ENCODE peak calls at places on chromosomes 4 and X, in five cellular contexts. G is pancreas, W is SK-N-SH, I is HepG2, O is WERI-Rb-1. A is an unnamed sample.

GRCh38 chr4:39062094-39062493 is at the start of gene KLHL5:
- DNase-seq in G (no peak), W (peak), I (no peak), O (no peak), A (peak)

GRCh38 chr4:184094532-184095192 is 123.0 kb downstream of the ENPP6 start:
- DNase-seq in G (no peak), W (peak), I (no peak), O (peak), A (no peak)

GRCh38 chr4:8771258-8771590 is 100.4 kb downstream of the HMX1 start:
- DNase-seq in G (no peak), W (peak), I (no peak), O (no peak), A (no peak)

GRCh38 chr4:108036252-108036651 is 46.6 kb downstream of the HADH start:
- DNase-seq in G (no peak), W (no peak), I (no peak), O (no peak), A (no peak)

GRCh38 chrX:32269877-32270276 is 941.5 kb downstream of the DMD start:
- DNase-seq in G (no peak), W (no peak), I (no peak), O (no peak), A (no peak)

GRCh38 chr4:83781434-83781833 is 245.5 kb downstream of the GPAT3 start:
- DNase-seq in G (no peak), W (no peak), I (no peak), O (no peak), A (no peak)

GRCh38 chr4:113223001-113223400 is 173.5 kb downstream of the ANK2 start:
- DNase-seq in G (no peak), W (no peak), I (no peak), O (no peak), A (no peak)

GRCh38 chr4:180665994-180666818 is 1577.0 kb upstream of the TENM3 start:
- DNase-seq in G (no peak), W (peak), I (peak), O (peak), A (peak)

GRCh38 chr4:147733614-147734344 is 1.9 kb downstream of the ARHGAP10 start:
- DNase-seq in G (no peak), W (peak), I (no peak), O (peak), A (no peak)

GRCh38 chrX:150692837-150693781 is at the start of gene MTMR1:
- DNase-seq in G (peak), W (peak), I (no peak), O (peak), A (no peak)

GRCh38 chr4:5793514-5793913 is 82.5 kb downstream of the EVC start:
- DNase-seq in G (no peak), W (no peak), I (no peak), O (no peak), A (no peak)

GRCh38 chrX:38864165-38864564 is 62.9 kb downstream of the MID1IP1 start:
- DNase-seq in G (no peak), W (no peak), I (no peak), O (no peak), A (no peak)

GRCh38 chr4:6763330-6763851 is 19.1 kb upstream of the KIAA0232 start:
- DNase-seq in G (no peak), W (no peak), I (no peak), O (peak), A (no peak)

GRCh38 chr4:92198711-92199110 is 105.1 kb upstream of the GRID2 start:
- DNase-seq in G (no peak), W (no peak), I (no peak), O (no peak), A (no peak)

GRCh38 chr4:16158504-16158852 is 67.8 kb downstream of the TAPT1 start:
- DNase-seq in G (no peak), W (no peak), I (no peak), O (peak), A (no peak)

GRCh38 chrX:47743504-47743903 is 84.5 kb upstream of the UXT start:
- DNase-seq in G (no peak), W (no peak), I (no peak), O (no peak), A (no peak)

GRCh38 chrX:10629905-10630304 is 9.5 kb upstream of the MID1 start:
- DNase-seq in G (no peak), W (no peak), I (no peak), O (no peak), A (no peak)

GRCh38 chr4:13626492-13627184 is 887 bp downstream of the BOD1L1 start:
- DNase-seq in G (no peak), W (no peak), I (no peak), O (no peak), A (no peak)

GRCh38 chr4:172578712-172579111 is 589.9 kb upstream of the GALNT7 start:
- DNase-seq in G (no peak), W (no peak), I (no peak), O (no peak), A (no peak)

GRCh38 chr4:128757712-128758111 is 51.8 kb upstream of the JADE1 start:
- DNase-seq in G (peak), W (no peak), I (no peak), O (peak), A (no peak)

GRCh38 chrX:76127341-76127740 is 45.5 kb upstream of the PBDC1 start:
- DNase-seq in G (no peak), W (no peak), I (no peak), O (peak), A (no peak)

GRCh38 chr4:139530833-139531427 is 25.1 kb downstream of the SETD7 start:
- DNase-seq in G (peak), W (peak), I (peak), O (peak), A (peak)

GRCh38 chr4:150972592-150972991 is 42.5 kb downstream of the LRBA start:
- DNase-seq in G (no peak), W (no peak), I (no peak), O (no peak), A (no peak)

GRCh38 chrX:96424007-96424406 is 260.6 kb upstream of the DIAPH2 start:
- DNase-seq in G (no peak), W (no peak), I (no peak), O (no peak), A (no peak)

GRCh38 chrX:150834695-150835094 is 63.8 kb downstream of the CD99L2 start:
- DNase-seq in G (no peak), W (no peak), I (no peak), O (no peak), A (no peak)

GRCh38 chrX:56788229-56788628 is 59.2 kb downstream of the NBDY start:
- DNase-seq in G (no peak), W (no peak), I (no peak), O (peak), A (no peak)

GRCh38 chrX:100424012-100424411 is 13.9 kb upstream of the PCDH19 start:
- DNase-seq in G (no peak), W (no peak), I (no peak), O (no peak), A (no peak)

GRCh38 chr4:95304898-95305297 is 243.9 kb downstream of the UNC5C start:
- DNase-seq in G (no peak), W (no peak), I (no peak), O (no peak), A (no peak)

GRCh38 chr4:40870076-40870624 is 120.4 kb downstream of the NSUN7 start:
- DNase-seq in G (no peak), W (peak), I (no peak), O (no peak), A (no peak)

GRCh38 chrX:71917621-71918341 is 7.1 kb downstream of the NHSL2 start:
- DNase-seq in G (no peak), W (no peak), I (no peak), O (no peak), A (no peak)

GRCh38 chr4:166501941-166502382 is 628.9 kb downstream of the TLL1 start:
- DNase-seq in G (peak), W (peak), I (peak), O (peak), A (peak)

GRCh38 chr4:99219072-99219471 is at the start of gene ADH6:
- DNase-seq in G (no peak), W (no peak), I (peak), O (no peak), A (no peak)

GRCh38 chr4:64617813-64618212 is 208.6 kb upstream of the TECRL start:
- DNase-seq in G (no peak), W (no peak), I (no peak), O (no peak), A (no peak)

GRCh38 chr4:104015680-104016079 is 295.9 kb upstream of the TACR3 start:
- DNase-seq in G (no peak), W (no peak), I (peak), O (peak), A (no peak)
- TF ChIP-seq CTCF in G (no peak), W (peak), I (peak), O (peak), A (peak)

GRCh38 chrX:81412428-81412827 is 210.5 kb downstream of the SH3BGRL start:
- DNase-seq in G (no peak), W (no peak), I (no peak), O (no peak), A (no peak)
- TF ChIP-seq CTCF in G (no peak), W (no peak), I (no peak), O (no peak), A (no peak)

GRCh38 chr4:80184791-80185756 is 12.2 kb upstream of the PRDM8 start:
- DNase-seq in G (no peak), W (no peak), I (no peak), O (peak), A (no peak)
- TF ChIP-seq CTCF in G (no peak), W (no peak), I (no peak), O (no peak), A (no peak)

GRCh38 chr4:87644286-87644685 is 5.8 kb upstream of the DMP1 start:
- DNase-seq in G (no peak), W (no peak), I (no peak), O (no peak), A (no peak)
- TF ChIP-seq CTCF in G (no peak), W (peak), I (no peak), O (no peak), A (peak)

GRCh38 chr4:101870874-101871273 is 80.3 kb downstream of the BANK1 start:
- DNase-seq in G (no peak), W (no peak), I (no peak), O (no peak), A (no peak)

GRCh38 chr4:101864660-101865059 is 74.1 kb downstream of the BANK1 start:
- DNase-seq in G (no peak), W (no peak), I (no peak), O (no peak), A (no peak)

GRCh38 chr4:101862595-101862994 is 72.1 kb downstream of the BANK1 start:
- DNase-seq in G (no peak), W (no peak), I (no peak), O (no peak), A (no peak)

DNA sequence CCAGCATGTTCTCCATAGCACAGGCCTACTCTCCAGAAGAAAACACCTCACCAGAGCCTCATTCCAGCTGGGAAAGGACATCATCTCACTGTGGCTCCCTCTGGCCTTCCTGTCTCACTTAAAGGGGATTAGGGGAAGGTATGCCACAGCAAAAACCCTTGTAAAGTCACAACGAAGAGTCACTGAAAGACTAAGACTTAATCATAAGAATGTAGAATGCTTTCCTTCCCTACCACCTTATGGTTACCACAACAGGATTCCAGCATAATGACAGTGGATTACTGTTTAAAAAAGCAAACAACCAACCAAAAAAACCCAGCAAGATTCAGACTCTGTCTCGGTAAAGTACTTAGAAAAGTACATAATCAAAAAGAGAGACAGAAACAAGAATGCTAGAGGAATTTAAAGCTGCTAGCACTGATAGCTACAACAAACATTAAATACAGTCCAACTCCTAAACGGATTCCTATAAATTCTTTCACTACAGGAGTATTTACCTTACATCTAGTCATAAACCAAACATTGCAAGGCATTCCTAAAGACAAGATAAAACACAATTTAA is 75.1 kb downstream of the BANK1 start:
- DNase-seq in G (no peak), W (no peak), I (peak), O (no peak), A (no peak)
- TF ChIP-seq CTCF in G (no peak), W (no peak), I (no peak), O (no peak), A (no peak)

DNA sequence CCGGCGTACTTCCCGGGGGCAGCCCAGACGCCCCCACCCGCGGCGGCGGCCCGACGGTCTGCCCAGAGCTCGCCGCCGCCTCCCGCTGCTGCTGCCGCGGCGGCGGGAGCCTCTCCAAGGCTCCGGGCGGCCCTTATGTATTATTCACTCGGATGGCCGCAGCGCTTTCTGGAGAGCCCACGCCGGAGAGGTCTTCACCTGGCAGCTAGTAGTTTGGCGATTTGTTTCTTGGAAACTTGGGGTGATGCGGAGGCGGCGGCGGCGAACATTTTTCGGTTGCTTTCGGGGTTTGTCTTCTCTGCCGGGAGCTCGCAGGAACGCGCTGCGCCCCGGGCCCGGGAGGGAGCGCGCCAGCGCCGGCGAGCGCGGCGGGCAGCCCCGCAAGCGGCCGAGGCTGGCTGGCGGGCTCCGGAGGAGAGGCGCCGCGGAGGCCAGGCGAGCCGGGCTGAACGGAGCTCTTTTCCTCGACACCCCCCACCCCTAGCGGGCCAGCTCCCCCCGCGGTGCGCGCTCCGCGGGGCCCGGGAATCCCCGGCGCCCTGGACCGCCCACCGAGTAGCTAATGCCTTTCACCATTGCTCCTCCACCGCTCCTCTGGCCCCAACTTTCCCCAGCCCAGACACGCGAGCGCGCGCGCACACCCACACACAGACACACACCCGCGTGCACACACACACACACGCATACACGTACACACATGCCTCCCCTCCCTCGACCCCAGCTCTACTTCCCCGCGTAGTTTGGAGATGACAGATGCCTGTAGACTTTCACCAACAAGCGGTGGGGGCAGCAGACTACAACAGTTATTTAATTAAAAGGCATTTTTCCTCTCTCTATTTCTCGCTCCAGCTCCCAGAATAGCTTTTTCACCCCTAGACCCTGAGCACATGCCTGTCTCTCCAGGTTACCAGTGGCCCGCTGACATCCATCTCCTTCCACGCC is 113.4 kb downstream of the DHX15 start:
- DNase-seq in G (no peak), W (peak), I (no peak), O (peak), A (peak)
- TF ChIP-seq CTCF in G (no peak), W (peak), I (no peak), O (no peak), A (peak)

DNA sequence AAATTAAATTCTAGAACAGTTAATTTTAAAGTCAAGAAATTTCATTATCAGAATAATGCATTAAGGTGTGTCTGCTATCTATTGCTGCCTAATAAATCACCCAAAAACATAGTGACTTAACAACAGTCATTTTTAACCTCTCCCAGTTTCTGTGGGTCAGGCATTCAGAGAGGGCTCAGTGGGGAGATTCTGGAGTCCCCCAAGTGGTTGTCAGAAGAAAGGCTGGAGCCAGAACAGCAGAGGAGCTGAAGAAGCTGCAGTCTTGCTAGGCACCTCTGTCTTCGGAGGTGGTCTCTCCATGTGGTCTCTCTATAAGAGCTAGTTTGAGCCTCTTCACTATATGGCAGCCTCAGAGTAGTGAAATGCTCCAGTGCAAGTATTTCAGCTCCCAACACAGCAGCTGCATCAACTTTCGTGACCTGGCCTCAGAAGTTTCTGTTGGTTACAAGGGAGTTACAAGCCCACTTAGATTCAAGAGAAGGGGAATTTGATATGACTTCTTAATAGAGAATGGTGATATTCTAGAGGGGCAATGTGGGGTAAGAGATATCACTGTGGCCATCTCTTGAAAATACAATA is 9.4 kb upstream of the HOPX start:
- DNase-seq in G (no peak), W (no peak), I (no peak), O (no peak), A (no peak)
- TF ChIP-seq CTCF in G (no peak), W (no peak), I (no peak), O (no peak), A (no peak)